ENCODE peak calls at places on chromosomes 11 and 22, in nine cellular contexts. A is BJ, L is thoracic aorta, O is GM06990, D is K562, V is mucosa of descending colon, G is fibroblast of lung, W is right cardiac atrium, C is sigmoid colon. U is an unnamed sample.

GRCh38 chr22:17972385-17973181 is 51.8 kb downstream of the MICAL3 start:
- DNase-seq in A (no peak), L (no peak), O (no peak), D (no peak), V (no peak), G (peak; percentile 86), W (peak; percentile 77), C (no peak), U (no peak)

GRCh38 chr22:22882033-22882717 is 5.4 kb upstream of the IGLL5 start:
- DNase-seq in A (no peak), L (no peak), O (no peak), D (peak; percentile 59), V (no peak), G (no peak), W (no peak), C (no peak), U (no peak)

GRCh38 chr11:17256512-17256911 is 20.0 kb upstream of the NUCB2 start:
- DNase-seq in A (peak; percentile 84), L (no peak), O (no peak), D (no peak), V (no peak), G (peak; percentile 92), W (no peak), C (no peak), U (peak; percentile 96)

GRCh38 chr11:64317961-64318693 is at the start of gene PRDX5:
- DNase-seq in A (peak; percentile 79), L (peak; percentile 90), O (peak; percentile 98), D (peak; percentile 97), V (peak; percentile 99), G (peak; percentile 92), W (peak; percentile 99), C (peak; percentile 99), U (peak; percentile 76)

GRCh38 chr11:126414615-126415014 is 59.1 kb downstream of the ST3GAL4 start:
- DNase-seq in A (no peak), L (peak; percentile 21), O (no peak), D (no peak), V (peak; percentile 46), G (no peak), W (peak; percentile 77), C (no peak), U (no peak)

GRCh38 chr11:12184696-12185095 is 74.3 kb downstream of the MICAL2 start:
- DNase-seq in A (no peak), L (no peak), O (no peak), D (no peak), V (no peak), G (peak; percentile 56), W (no peak), C (no peak), U (no peak)

GRCh38 chr11:79421820-79422219 is 19.0 kb downstream of the TENM4 start:
- DNase-seq in A (no peak), L (no peak), O (no peak), D (no peak), V (no peak), G (no peak), W (no peak), C (no peak), U (no peak)

GRCh38 chr11:2380807-2381350 is 3.8 kb downstream of the CD81 start:
- DNase-seq in A (no peak), L (no peak), O (peak; percentile 56), D (no peak), V (peak; percentile 83), G (no peak), W (peak; percentile 95), C (peak; percentile 89), U (no peak)

GRCh38 chr11:61482513-61482912 is 26.0 kb upstream of the LRRC10B start:
- DNase-seq in A (no peak), L (no peak), O (no peak), D (peak; percentile 66), V (no peak), G (no peak), W (no peak), C (no peak), U (no peak)

GRCh38 chr11:57410287-57410686 is 16.6 kb downstream of the SLC43A3 start:
- DNase-seq in A (no peak), L (no peak), O (no peak), D (no peak), V (no peak), G (peak; percentile 89), W (no peak), C (no peak), U (peak; percentile 93)

GRCh38 chr11:114321621-114322257 is 25.5 kb downstream of the NNMT start:
- DNase-seq in A (peak; percentile 80), L (no peak), O (no peak), D (no peak), V (no peak), G (peak; percentile 94), W (peak; percentile 77), C (no peak), U (peak; percentile 83)

GRCh38 chr22:38869663-38870062 is 2.4 kb downstream of the CBX6 start:
- DNase-seq in A (no peak), L (no peak), O (no peak), D (no peak), V (no peak), G (no peak), W (no peak), C (peak; percentile 47), U (no peak)

GRCh38 chr22:28498044-28498443 is 181.6 kb downstream of the TTC28 start:
- DNase-seq in A (no peak), L (no peak), O (no peak), D (no peak), V (no peak), G (no peak), W (no peak), C (no peak), U (no peak)

GRCh38 chr11:3989251-3989650 is 105.3 kb upstream of the RRM1 start:
- DNase-seq in A (no peak), L (no peak), O (no peak), D (no peak), V (no peak), G (peak; percentile 19), W (no peak), C (peak; percentile 70), U (no peak)

DNA sequence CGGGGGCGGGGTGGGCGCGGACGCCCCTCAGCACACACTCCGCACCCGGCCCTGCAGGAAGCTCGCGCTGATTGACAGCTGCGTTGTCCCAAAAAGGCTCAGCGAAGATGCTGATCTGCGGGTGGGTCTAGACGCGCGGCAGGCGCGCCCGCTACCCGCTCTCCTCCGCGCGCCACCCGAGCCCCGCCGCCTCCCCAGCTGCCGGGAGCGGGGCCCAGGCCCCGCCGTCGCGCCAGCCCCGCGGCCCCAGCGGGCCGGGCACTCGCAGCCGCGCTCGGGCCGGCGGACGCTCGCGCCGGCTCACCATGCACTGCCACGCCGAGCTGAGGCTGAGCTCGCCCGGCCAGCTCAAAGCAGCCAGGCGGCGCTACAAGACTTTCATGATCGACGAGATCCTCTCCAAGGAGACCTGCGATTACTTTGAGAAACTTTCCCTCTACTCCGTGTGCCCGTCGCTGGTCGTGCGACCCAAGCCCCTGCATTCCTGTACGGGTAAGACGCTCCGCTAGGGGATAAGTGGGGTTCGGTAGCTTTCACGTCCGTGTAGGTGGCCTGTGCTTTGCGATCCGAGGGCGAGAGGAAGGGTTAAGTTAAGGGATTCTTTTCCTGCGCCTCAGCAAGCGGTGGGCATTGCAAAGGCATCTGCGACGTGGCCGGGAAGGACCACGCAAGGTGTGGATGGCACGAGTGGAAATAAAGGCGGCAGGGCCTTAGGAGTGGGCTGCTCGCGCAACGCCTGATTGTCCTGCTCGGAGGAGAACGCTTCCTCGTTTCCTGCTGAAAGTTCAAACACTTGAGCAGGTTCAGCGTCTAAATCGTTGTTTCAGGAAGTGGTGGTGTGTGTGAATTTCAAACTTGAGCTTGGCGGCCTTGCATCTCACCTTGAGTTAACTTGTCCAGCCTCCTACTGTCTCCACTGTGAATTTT is at the start of gene BARX2:
- DNase-seq in A (no peak), L (no peak), O (peak; percentile 21), D (peak; percentile 7), V (peak; percentile 77), G (peak; percentile 66), W (peak; percentile 70), C (no peak), U (peak; percentile 25)
- H3K4me3 ChIP-seq in A (no peak within 1 kb of the TSS), L (peak within 1 kb of the TSS; percentile 63), O (no peak within 1 kb of the TSS), D (no peak within 1 kb of the TSS), V (peak within 1 kb of the TSS; percentile 24), G (no peak within 1 kb of the TSS), W (peak within 1 kb of the TSS; percentile 41), C (peak within 1 kb of the TSS; percentile 33), U (peak within 1 kb of the TSS; percentile 33)

GRCh38 chr11:65538232-65538914 is 13.5 kb downstream of the SCYL1 start:
- DNase-seq in A (no peak), L (no peak), O (no peak), D (no peak), V (peak; percentile 63), G (no peak), W (peak; percentile 68), C (peak; percentile 68), U (no peak)
- H3K4me3 ChIP-seq in A (no peak overlapping the region), L (no peak overlapping the region), O (no peak overlapping the region), D (no peak overlapping the region), V (no peak overlapping the region), G (no peak overlapping the region), W (no peak overlapping the region), C (no peak overlapping the region), U (no peak overlapping the region)

DNA sequence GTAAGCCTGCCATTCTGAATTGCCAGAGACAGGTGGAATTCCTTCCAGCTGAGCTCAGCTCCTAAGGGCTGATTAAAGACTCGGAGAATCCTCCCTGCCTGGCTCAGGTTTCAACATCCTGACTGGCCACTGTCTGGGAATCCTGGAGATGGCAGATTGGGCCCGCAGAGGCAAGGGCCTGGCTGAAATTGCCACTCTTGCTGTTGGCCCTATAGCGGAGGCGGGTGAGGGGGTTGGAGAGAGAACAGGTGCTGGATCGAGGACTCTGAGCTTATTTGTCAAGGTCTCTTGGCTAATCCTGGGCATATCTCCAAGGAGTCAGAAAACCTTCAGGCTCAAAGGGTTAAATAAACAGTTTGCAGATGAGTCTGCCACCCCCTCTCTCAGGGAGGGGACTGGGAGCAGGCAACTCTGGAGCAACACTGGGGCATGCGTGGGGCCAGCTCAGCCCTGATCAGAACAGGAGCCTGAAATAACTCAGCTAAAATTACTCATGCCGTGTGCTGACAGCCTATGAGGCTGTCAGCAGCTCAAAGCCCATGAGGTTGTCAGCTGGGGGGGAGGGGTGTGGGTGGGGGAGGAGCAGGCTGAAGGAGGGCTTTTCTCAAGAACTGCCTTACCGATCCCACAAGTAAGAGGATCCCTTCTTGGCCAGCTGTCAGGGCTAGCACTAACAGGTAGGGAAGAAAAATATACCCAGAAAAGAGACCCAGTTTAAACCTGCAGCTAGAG is 14.7 kb upstream of the MFRP start:
- DNase-seq in A (peak; percentile 48), L (no peak), O (peak; percentile 63), D (peak; percentile 88), V (no peak), G (peak; percentile 82), W (peak; percentile 78), C (peak; percentile 72), U (peak; percentile 86)
- H3K4me3 ChIP-seq in A (no peak overlapping the region), L (no peak overlapping the region), O (no peak overlapping the region), D (no peak overlapping the region), V (no peak overlapping the region), G (no peak overlapping the region), W (no peak overlapping the region), C (no peak overlapping the region), U (peak overlapping the region; percentile 16)

GRCh38 chr11:7597620-7598019 is 75.7 kb downstream of the CYB5R2 start:
- DNase-seq in A (no peak), L (no peak), O (no peak), D (no peak), V (peak; percentile 78), G (no peak), W (no peak), C (no peak), U (no peak)
- H3K4me3 ChIP-seq in A (no peak overlapping the region), L (no peak overlapping the region), O (no peak overlapping the region), D (no peak overlapping the region), V (no peak overlapping the region), G (no peak overlapping the region), W (no peak overlapping the region), C (no peak overlapping the region), U (no peak overlapping the region)